ENCODE peak calls at places on chromosome 9, in five cellular contexts. Y is stimulated activated CD4-positive, alpha-beta T cell treated with anti-CD3 and anti-CD28 coated beads, Interleukin-2, amount 100 ng/mL, for 24 hours; H is OCI-M1; T is activated CD4-positive, alpha-beta memory T cell treated with anti-CD3 and anti-CD28 coated beads for 36 hours; V is NCI-H510A treated with DMSO at 0.1 percent for 48 hours. G is an unnamed sample.

GRCh38 chr9:20300430-20301115 is 321.7 kb downstream of the MLLT3 start:
- DNase-seq in H (no peak), T (no peak), V (no peak), Y (no peak), G (no peak)

GRCh38 chr9:128370367-128370751 is 815 bp upstream of the URM1 start:
- DNase-seq in Y (no peak), H (no peak), T (no peak), V (no peak), G (no peak)

GRCh38 chr9:83537331-83538171 is 650 bp downstream of the FRMD3 start:
- DNase-seq in H (no peak), Y (no peak), V (peak), T (no peak), G (no peak)

GRCh38 chr9:131982683-131983239 is 96.9 kb downstream of the MED27 start:
- DNase-seq in H (no peak), V (no peak), Y (no peak), T (no peak), G (no peak)

GRCh38 chr9:76810377-76810957 is 46.2 kb downstream of the PCA3 start:
- DNase-seq in H (peak), T (peak), V (peak), Y (peak), G (no peak)

GRCh38 chr9:2570615-2571479 is 50.7 kb upstream of the VLDLR start:
- DNase-seq in T (peak), H (peak), Y (no peak), V (peak), G (no peak)

GRCh38 chr9:35562895-35563746 is 41.9 kb upstream of the TESK1 start:
- DNase-seq in Y (no peak), V (no peak), T (no peak), H (no peak), G (no peak)

GRCh38 chr9:83196946-83197345 is 134.0 kb upstream of the RASEF start:
- DNase-seq in Y (no peak), H (no peak), V (no peak), T (no peak), G (no peak)

GRCh38 chr9:22244141-22245011 is 202.2 kb upstream of the DMRTA1 start:
- DNase-seq in V (peak), H (peak), Y (peak), T (peak), G (no peak)

G was measured in chondrocyte.